ENCODE peak calls at places on chromosomes 4 and X, in four cellular contexts. C is GM13977, G is hepatocyte, J is WERI-Rb-1. U is an unnamed sample.

GRCh38 chrX:36019164-36019563 is 99.6 kb downstream of the CFAP47 start:
- DNase-seq in C (no peak), G (peak; percentile 30), J (no peak), U (no peak)

GRCh38 chr4:20487852-20488251 is 212.4 kb upstream of the PACRGL start:
- DNase-seq in G (no peak), J (no peak), C (no peak), U (no peak)

GRCh38 chrX:82134378-82134777 is 932.5 kb downstream of the SH3BGRL start:
- DNase-seq in G (no peak), C (no peak), J (no peak), U (no peak)

GRCh38 chr4:185965456-185966384 is 103.2 kb upstream of the TLR3 start:
- DNase-seq in C (peak; percentile 13), J (no peak), G (no peak), U (no peak)

GRCh38 chr4:107843394-107843793 is 18.7 kb downstream of the SGMS2 start:
- DNase-seq in C (no peak), G (no peak), J (no peak), U (no peak)

GRCh38 chr4:52659016-52659721 is at the start of gene USP46:
- DNase-seq in C (peak; percentile 95), G (peak; percentile 93), J (peak; percentile 39), U (peak; percentile 83)

GRCh38 chr4:180455226-180455625 is 1788.0 kb upstream of the TENM3 start:
- DNase-seq in G (peak; percentile 32), J (no peak), C (no peak), U (no peak)

GRCh38 chrX:1093112-1093511 is 119.3 kb downstream of the CRLF2 start:
- DNase-seq in G (no peak), C (no peak), J (no peak), U (peak; percentile 44)

GRCh38 chrX:139949703-139950102 is 15.6 kb downstream of the CXorf66 start:
- DNase-seq in G (no peak), C (no peak), J (no peak), U (no peak)

GRCh38 chr4:110704748-110705439 is 82.0 kb upstream of the PITX2 start:
- DNase-seq in G (no peak), C (no peak), J (no peak), U (no peak)

GRCh38 chr4:85681194-85681803 is 206.3 kb downstream of the ARHGAP24 start:
- DNase-seq in C (no peak), J (no peak), G (no peak), U (no peak)

GRCh38 chrX:67619253-67619652 is 75.4 kb downstream of the AR start:
- DNase-seq in C (no peak), G (peak; percentile 16), J (no peak), U (no peak)

GRCh38 chrX:131394384-131394783 is 105.3 kb upstream of the IGSF1 start:
- DNase-seq in J (no peak), C (no peak), G (no peak), U (no peak)

GRCh38 chr4:128793859-128794667 is 15.4 kb upstream of the JADE1 start:
- DNase-seq in G (no peak), J (peak; percentile 44), C (no peak), U (no peak)

GRCh38 chrX:43654431-43655150 is 1.5 kb upstream of the MAOA start:
- DNase-seq in J (peak; percentile 88), G (peak; percentile 96), C (peak; percentile 83), U (peak; percentile 87)
- TF ChIP-seq CTCF in J (peak; percentile 25), G (peak; percentile 46), C (no peak), U (no peak)

DNA sequence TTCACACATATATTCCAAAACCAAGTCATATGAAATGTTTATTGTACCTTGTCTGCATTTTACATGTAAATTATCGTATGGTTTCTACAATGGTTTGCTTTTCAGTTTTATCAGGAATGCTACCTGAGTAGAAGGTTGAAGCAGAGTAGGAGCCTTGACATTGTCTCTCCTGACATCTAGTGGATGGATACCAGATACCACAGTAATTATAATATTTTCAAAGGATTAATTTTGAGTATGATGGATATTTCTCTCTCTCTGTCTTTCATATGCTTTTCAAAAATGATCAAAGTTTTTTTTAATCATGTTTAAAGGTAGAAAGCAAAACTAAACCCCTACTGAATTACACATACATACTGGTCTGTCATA is 109.4 kb upstream of the KLHL13 start:
- DNase-seq in J (no peak), G (peak; percentile 26), C (peak; percentile 15), U (no peak)
- TF ChIP-seq CTCF in J (peak; percentile 9), G (peak; percentile 51), C (peak; percentile 47), U (no peak)

GRCh38 chrX:153970398-153971123 is 1.1 kb downstream of the HCFC1 start:
- DNase-seq in G (peak; percentile 68), C (peak; percentile 71), J (peak; percentile 89), U (peak; percentile 50)

GRCh38 chrX:153972368-153973126 is at the start of gene TMEM187:
- DNase-seq in G (peak; percentile 93), J (peak; percentile 97), C (peak; percentile 96), U (peak; percentile 87)

GRCh38 chrX:153973127-153974002 is 811 bp downstream of the TMEM187 start:
- DNase-seq in J (no peak), C (no peak), G (no peak), U (no peak)

GRCh38 chrX:153971124-153971631 is 440 bp downstream of the HCFC1 start:
- DNase-seq in C (peak; percentile 94), J (peak; percentile 93), G (peak; percentile 90), U (peak; percentile 80)

GRCh38 chrX:153971632-153972367 is at the start of gene HCFC1:
- DNase-seq in C (peak; percentile 89), G (peak; percentile 93), J (peak; percentile 97), U (peak; percentile 85)
- TF ChIP-seq CTCF in C (no peak), G (no peak), J (no peak), U (no peak)

GRCh38 chrX:70669120-70669519 is 224.5 kb downstream of the DLG3 start:
- DNase-seq in C (no peak), G (peak; percentile 5), J (no peak), U (no peak)

GRCh38 chrX:70664726-70665125 is 220.1 kb downstream of the DLG3 start:
- DNase-seq in G (peak; percentile 35), J (no peak), C (peak; percentile 25), U (no peak)
- TF ChIP-seq CTCF in G (peak; percentile 48), J (peak; percentile 27), C (peak; percentile 42), U (no peak)

DNA sequence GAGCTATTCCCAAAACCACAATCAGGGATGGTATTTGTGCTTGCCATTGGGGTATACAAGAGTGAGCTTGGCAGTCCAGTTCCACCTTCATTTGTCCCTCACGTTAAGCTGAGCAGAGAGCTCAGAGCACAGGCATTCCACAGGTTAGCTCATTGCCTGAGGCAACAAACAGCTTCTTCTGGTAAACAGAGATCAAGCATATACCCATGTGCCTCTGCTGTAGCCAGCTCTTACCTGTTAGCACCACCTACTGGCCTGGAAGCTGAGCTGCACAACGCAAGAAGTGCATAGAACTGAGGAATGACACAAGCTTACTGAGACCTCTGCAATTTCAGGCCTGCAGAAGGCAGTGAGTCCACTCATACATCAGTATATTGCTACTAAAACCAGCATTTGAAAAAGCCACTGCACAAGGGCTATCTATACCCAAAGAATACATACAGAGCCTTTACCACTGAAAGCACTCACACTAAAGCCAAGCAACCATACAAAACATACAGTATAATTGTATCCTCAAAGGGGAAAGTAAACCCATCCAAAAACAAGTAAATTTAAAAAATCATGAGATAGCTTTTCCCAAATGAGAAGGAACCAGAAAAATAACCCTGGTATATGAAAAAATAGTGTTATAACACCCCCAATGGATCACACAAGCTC is 258.3 kb upstream of the GABRA2 start:
- DNase-seq in C (peak; percentile 19), G (peak; percentile 68), J (peak; percentile 65), U (peak; percentile 21)
- TF ChIP-seq CTCF in C (peak; percentile 73), G (peak; percentile 58), J (peak; percentile 96), U (peak; percentile 34)

DNA sequence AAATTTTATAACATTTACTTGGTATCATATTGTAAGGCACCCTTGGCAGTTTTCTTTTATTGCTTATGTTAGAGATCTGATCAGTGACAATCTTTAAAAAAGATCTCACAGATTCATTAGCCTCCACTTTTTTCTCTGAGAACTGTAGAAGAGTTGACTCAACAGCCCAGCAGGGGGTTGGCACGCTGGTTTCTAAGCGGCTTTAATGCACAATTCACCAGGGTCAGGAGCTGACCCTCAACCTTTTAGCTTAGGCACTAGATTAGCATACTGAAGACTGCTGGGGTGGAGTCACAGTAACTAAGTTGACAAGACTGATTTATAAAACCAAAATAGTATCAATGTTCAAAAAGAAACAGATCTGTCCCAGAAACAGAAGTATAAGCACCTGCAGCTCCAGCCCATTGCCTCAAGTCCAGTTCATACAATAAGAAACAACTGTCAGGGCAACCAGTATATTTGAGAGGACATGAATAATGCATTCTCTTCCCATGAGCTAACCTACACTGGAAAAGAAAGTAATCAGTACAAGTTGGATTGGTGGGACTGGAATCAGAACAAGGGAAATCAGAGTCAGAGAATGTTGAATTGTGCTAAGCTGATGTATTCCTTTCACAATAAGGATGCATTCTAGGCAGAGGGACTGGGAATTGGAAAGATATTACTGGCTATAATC is 77.6 kb downstream of the PDE5A start:
- DNase-seq in C (no peak), J (no peak), G (no peak), U (peak; percentile 18)
- TF ChIP-seq CTCF in C (no peak), J (no peak), G (no peak), U (no peak)

DNA sequence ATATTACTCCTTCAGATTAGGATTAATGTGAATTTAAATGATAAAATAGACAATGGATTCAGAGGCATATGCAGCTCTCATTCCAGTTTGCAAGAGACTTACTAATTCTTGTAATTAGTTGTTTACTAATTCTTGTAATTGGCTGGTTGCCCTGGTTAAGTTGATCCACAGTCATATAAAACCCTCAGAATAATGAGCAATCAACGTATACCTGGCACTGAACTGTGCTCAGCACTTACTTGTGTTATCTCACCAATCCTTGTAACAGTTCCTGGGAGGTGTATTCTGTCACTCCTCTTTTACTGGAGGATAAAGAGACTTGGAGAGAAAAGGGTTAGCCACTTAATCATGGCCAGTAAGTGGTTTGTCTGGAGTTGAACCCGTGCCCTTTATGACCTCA is 10.5 kb downstream of the HERC5 start:
- DNase-seq in C (no peak), J (no peak), G (no peak), U (no peak)
- TF ChIP-seq CTCF in C (no peak), J (no peak), G (no peak), U (no peak)

GRCh38 chrX:19017271-19017670 is 33.4 kb upstream of the PHKA2 start:
- DNase-seq in C (peak; percentile 17), J (peak; percentile 34), G (peak; percentile 28), U (peak; percentile 28)
- TF ChIP-seq CTCF in C (peak; percentile 39), J (peak; percentile 77), G (peak; percentile 44), U (peak; percentile 46)

GRCh38 chr4:57282556-57283310 is 172.5 kb upstream of the IGFBP7 start:
- DNase-seq in C (no peak), G (no peak), J (no peak), U (no peak)

GRCh38 chr4:57291911-57292310 is 181.7 kb upstream of the IGFBP7 start:
- DNase-seq in C (no peak), G (no peak), J (no peak), U (no peak)

GRCh38 chr4:57287687-57288604 is 177.8 kb upstream of the IGFBP7 start:
- DNase-seq in G (no peak), J (no peak), C (no peak), U (no peak)
- TF ChIP-seq CTCF in G (no peak), J (no peak), C (no peak), U (no peak)